ENCODE peak calls at places on chromosomes 16 and 17, in five cellular contexts. O is heart left ventricle, B is Kasumi-1, R is psoas muscle, M is GM13977. S is an unnamed sample.
A peak's percentile ranks its signal among the peaks of the same experiment; 100 is the strongest.

GRCh38 chr16:66457888-66458287 is 30.8 kb downstream of the BEAN1 start:
- DNase-seq in O (no peak), B (no peak), R (no peak), M (no peak), S (no peak)

GRCh38 chr16:49754495-49755290 is 101.2 kb downstream of the ZNF423 start:
- DNase-seq in O (peak; percentile 53), B (no peak), R (no peak), M (no peak), S (no peak)

GRCh38 chr17:74639704-74640142 is 16.2 kb upstream of the CD300E start:
- DNase-seq in O (peak; percentile 33), B (peak; percentile 41), R (no peak), M (no peak), S (no peak)

GRCh38 chr17:2144701-2145100 is 89.8 kb downstream of the HIC1 start:
- DNase-seq in O (no peak), B (no peak), R (no peak), M (no peak), S (no peak)

GRCh38 chr17:63941751-63942150 is 9.6 kb upstream of the CD79B start:
- DNase-seq in O (no peak), B (no peak), R (no peak), M (no peak), S (no peak)

GRCh38 chr17:56798916-56799315 is 34.8 kb downstream of the C17orf67 start:
- DNase-seq in O (no peak), B (peak; percentile 55), R (no peak), M (no peak), S (no peak)

GRCh38 chr16:66874079-66874775 is 6.1 kb upstream of the PDP2 start:
- DNase-seq in O (no peak), B (peak; percentile 20), R (no peak), M (no peak), S (no peak)

GRCh38 chr17:82108038-82108998 is 10.3 kb upstream of the FASN start:
- DNase-seq in O (no peak), B (no peak), R (peak; percentile 60), M (no peak), S (no peak)

GRCh38 chr17:29624586-29624985 is 1.9 kb upstream of the CORO6 start:
- DNase-seq in O (no peak), B (no peak), R (no peak), M (no peak), S (no peak)

S was measured in DMS153.